ENCODE peak calls at places on chromosomes 2 and 18, in five cellular contexts. B is activated T-cell treated with anti-CD3 and anti-CD28 coated beads for 1 hour; G is GM13976; E is astrocyte of the hippocampus; Q is stimulated activated CD8-positive, alpha-beta memory T cell treated with anti-CD3 and anti-CD28 coated beads, Interleukin-4, amount 100 ng/mL, for 4 hours. I is an unnamed sample.

GRCh38 chr2:59182249-59182648 is 941.1 kb upstream of the FANCL start:
- DNase-seq in B (no peak), G (no peak), E (peak; percentile 50), Q (no peak), I (peak; percentile 21)

GRCh38 chr18:1488957-1489356 is 584.3 kb downstream of the ADCYAP1 start:
- DNase-seq in B (no peak), G (no peak), E (peak; percentile 29), Q (no peak), I (no peak)

GRCh38 chr2:44291281-44292248 is 16.3 kb downstream of the SLC3A1 start:
- DNase-seq in B (no peak), G (no peak), E (peak; percentile 90), Q (no peak), I (peak; percentile 63)

GRCh38 chr2:26139269-26140183 is 33.4 kb upstream of the GAREM2 start:
- DNase-seq in B (no peak), G (no peak), E (no peak), Q (no peak), I (no peak)

GRCh38 chr2:173496746-173497145 is 142.1 kb downstream of the CDCA7 start:
- DNase-seq in B (no peak), G (no peak), E (peak; percentile 36), Q (no peak), I (peak; percentile 44)

GRCh38 chr2:122255924-122256323 is 500.5 kb downstream of the TSN start:
- DNase-seq in B (no peak), G (no peak), E (no peak), Q (no peak), I (no peak)

GRCh38 chr18:55589625-55590291 is 1.8 kb upstream of the TCF4 start:
- DNase-seq in B (peak; percentile 53), G (peak; percentile 66), E (peak; percentile 98), Q (peak; percentile 58), I (peak; percentile 96)

GRCh38 chr2:200471928-200472645 is 37.8 kb downstream of the KCTD18 start:
- DNase-seq in B (no peak), G (peak; percentile 54), E (no peak), Q (no peak), I (no peak)

GRCh38 chr2:210961249-210961648 is 404.9 kb downstream of the CPS1 start:
- DNase-seq in B (no peak), G (no peak), E (peak; percentile 80), Q (no peak), I (no peak)

GRCh38 chr2:170486730-170487129 is 228.4 kb upstream of the SP5 start:
- DNase-seq in B (no peak), G (no peak), E (no peak), Q (no peak), I (no peak)

GRCh38 chr2:235854276-235854675 is 313.9 kb downstream of the GBX2 start:
- DNase-seq in B (no peak), G (no peak), E (no peak), Q (no peak), I (no peak)

GRCh38 chr2:37625781-37626548 is 45.5 kb downstream of the CDC42EP3 start:
- DNase-seq in B (peak; percentile 36), G (no peak), E (peak; percentile 78), Q (peak; percentile 35), I (no peak)

GRCh38 chr2:196328088-196328680 is 156.8 kb upstream of the STK17B start:
- DNase-seq in B (no peak), G (no peak), E (no peak), Q (no peak), I (no peak)

GRCh38 chr2:10773841-10774341 is 38.7 kb downstream of the PDIA6 start:
- DNase-seq in B (no peak), G (peak; percentile 37), E (no peak), Q (no peak), I (no peak)

GRCh38 chr2:73284296-73285161 is at the start of gene FBXO41:
- DNase-seq in B (peak; percentile 52), G (peak; percentile 95), E (peak; percentile 62), Q (peak; percentile 71), I (peak; percentile 47)

GRCh38 chr18:48932822-48933510 is 17.8 kb downstream of the SMAD7 start:
- DNase-seq in B (no peak), G (no peak), E (peak; percentile 41), Q (no peak), I (no peak)

GRCh38 chr2:121634354-121635307 is 14.6 kb downstream of the CLASP1 start:
- DNase-seq in B (no peak), G (no peak), E (peak; percentile 66), Q (no peak), I (peak; percentile 70)

GRCh38 chr18:10139783-10140410 is 226.1 kb downstream of the VAPA start:
- DNase-seq in B (no peak), G (no peak), E (peak; percentile 50), Q (no peak), I (peak; percentile 69)